ENCODE peak calls at places on chromosome 15, in eight cellular contexts. One of them, this sample, is unnamed.

GRCh38 chr15:68641376-68641775 is 62.6 kb downstream of the CORO2B start:
- DNase-seq in CD4-positive, alpha-beta memory T cell: no peak
- DNase-seq in amniotic epithelial cell: no peak
- DNase-seq in GM10248: no peak
- DNase-seq in upper lobe of right lung: peak
- DNase-seq in activated T-helper 1 cell treated with anti-CD3 and anti-CD28 coated beads, Interleukin-2, amount 50 U/mL, for 16 hours: no peak
- DNase-seq in psoas muscle: no peak
- DNase-seq in ACHN: no peak
- DNase-seq in this sample: no peak

GRCh38 chr15:72201346-72202029 is 3.9 kb upstream of the GRAMD2A start:
- DNase-seq in CD4-positive, alpha-beta memory T cell: no peak
- DNase-seq in amniotic epithelial cell: no peak
- DNase-seq in GM10248: no peak
- DNase-seq in upper lobe of right lung: no peak
- DNase-seq in activated T-helper 1 cell treated with anti-CD3 and anti-CD28 coated beads, Interleukin-2, amount 50 U/mL, for 16 hours: no peak
- DNase-seq in psoas muscle: no peak
- DNase-seq in ACHN: no peak
- DNase-seq in this sample: peak

GRCh38 chr15:70133781-70134180 is 36.1 kb upstream of the TLE3 start:
- DNase-seq in CD4-positive, alpha-beta memory T cell: no peak
- DNase-seq in amniotic epithelial cell: no peak
- DNase-seq in GM10248: no peak
- DNase-seq in upper lobe of right lung: no peak
- DNase-seq in activated T-helper 1 cell treated with anti-CD3 and anti-CD28 coated beads, Interleukin-2, amount 50 U/mL, for 16 hours: no peak
- DNase-seq in psoas muscle: no peak
- DNase-seq in ACHN: no peak
- DNase-seq in this sample: no peak

GRCh38 chr15:33086500-33087141 is 107.9 kb downstream of the FMN1 start:
- DNase-seq in CD4-positive, alpha-beta memory T cell: peak
- DNase-seq in amniotic epithelial cell: peak
- DNase-seq in GM10248: peak
- DNase-seq in upper lobe of right lung: no peak
- DNase-seq in activated T-helper 1 cell treated with anti-CD3 and anti-CD28 coated beads, Interleukin-2, amount 50 U/mL, for 16 hours: no peak
- DNase-seq in psoas muscle: no peak
- DNase-seq in ACHN: peak
- DNase-seq in this sample: peak

GRCh38 chr15:71730277-71731144 is 79.8 kb upstream of the NR2E3 start:
- DNase-seq in CD4-positive, alpha-beta memory T cell: peak
- DNase-seq in amniotic epithelial cell: peak
- DNase-seq in GM10248: peak
- DNase-seq in upper lobe of right lung: no peak
- DNase-seq in activated T-helper 1 cell treated with anti-CD3 and anti-CD28 coated beads, Interleukin-2, amount 50 U/mL, for 16 hours: no peak
- DNase-seq in psoas muscle: no peak
- DNase-seq in ACHN: peak
- DNase-seq in this sample: peak

GRCh38 chr15:35060591-35060990 is 24.5 kb downstream of the NANOGP8 start:
- DNase-seq in CD4-positive, alpha-beta memory T cell: no peak
- DNase-seq in amniotic epithelial cell: no peak
- DNase-seq in GM10248: no peak
- DNase-seq in upper lobe of right lung: no peak
- DNase-seq in activated T-helper 1 cell treated with anti-CD3 and anti-CD28 coated beads, Interleukin-2, amount 50 U/mL, for 16 hours: no peak
- DNase-seq in psoas muscle: no peak
- DNase-seq in ACHN: no peak
- DNase-seq in this sample: no peak

GRCh38 chr15:39692464-39693327 is 89.9 kb downstream of the FSIP1 start:
- DNase-seq in CD4-positive, alpha-beta memory T cell: no peak
- DNase-seq in amniotic epithelial cell: no peak
- DNase-seq in GM10248: no peak
- DNase-seq in upper lobe of right lung: no peak
- DNase-seq in activated T-helper 1 cell treated with anti-CD3 and anti-CD28 coated beads, Interleukin-2, amount 50 U/mL, for 16 hours: no peak
- DNase-seq in psoas muscle: no peak
- DNase-seq in ACHN: peak
- DNase-seq in this sample: peak

GRCh38 chr15:66472176-66472999 is 25.2 kb downstream of the SNAPC5 start:
- DNase-seq in CD4-positive, alpha-beta memory T cell: peak
- DNase-seq in amniotic epithelial cell: no peak
- DNase-seq in GM10248: peak
- DNase-seq in upper lobe of right lung: no peak
- DNase-seq in activated T-helper 1 cell treated with anti-CD3 and anti-CD28 coated beads, Interleukin-2, amount 50 U/mL, for 16 hours: no peak
- DNase-seq in psoas muscle: no peak
- DNase-seq in ACHN: peak
- DNase-seq in this sample: peak

GRCh38 chr15:80743189-80743833 is 35.9 kb upstream of the CEMIP start:
- DNase-seq in CD4-positive, alpha-beta memory T cell: no peak
- DNase-seq in amniotic epithelial cell: peak
- DNase-seq in GM10248: no peak
- DNase-seq in upper lobe of right lung: no peak
- DNase-seq in activated T-helper 1 cell treated with anti-CD3 and anti-CD28 coated beads, Interleukin-2, amount 50 U/mL, for 16 hours: no peak
- DNase-seq in psoas muscle: no peak
- DNase-seq in ACHN: no peak
- DNase-seq in this sample: no peak

GRCh38 chr15:74461847-74462511 is 1.0 kb upstream of the UBL7 start:
- DNase-seq in CD4-positive, alpha-beta memory T cell: no peak
- DNase-seq in amniotic epithelial cell: no peak
- DNase-seq in GM10248: no peak
- DNase-seq in upper lobe of right lung: no peak
- DNase-seq in activated T-helper 1 cell treated with anti-CD3 and anti-CD28 coated beads, Interleukin-2, amount 50 U/mL, for 16 hours: no peak
- DNase-seq in psoas muscle: no peak
- DNase-seq in ACHN: peak
- DNase-seq in this sample: peak

GRCh38 chr15:60745469-60745971 is 266.6 kb upstream of the ICE2 start:
- DNase-seq in CD4-positive, alpha-beta memory T cell: no peak
- DNase-seq in amniotic epithelial cell: no peak
- DNase-seq in GM10248: no peak
- DNase-seq in upper lobe of right lung: no peak
- DNase-seq in activated T-helper 1 cell treated with anti-CD3 and anti-CD28 coated beads, Interleukin-2, amount 50 U/mL, for 16 hours: no peak
- DNase-seq in psoas muscle: peak
- DNase-seq in ACHN: no peak
- DNase-seq in this sample: no peak

GRCh38 chr15:53559364-53560253 is 199.9 kb downstream of the WDR72 start:
- DNase-seq in CD4-positive, alpha-beta memory T cell: no peak
- DNase-seq in amniotic epithelial cell: no peak
- DNase-seq in GM10248: no peak
- DNase-seq in upper lobe of right lung: no peak
- DNase-seq in activated T-helper 1 cell treated with anti-CD3 and anti-CD28 coated beads, Interleukin-2, amount 50 U/mL, for 16 hours: no peak
- DNase-seq in psoas muscle: no peak
- DNase-seq in ACHN: no peak
- DNase-seq in this sample: no peak

GRCh38 chr15:60933914-60934885 is 294.9 kb downstream of the RORA start:
- DNase-seq in CD4-positive, alpha-beta memory T cell: peak
- DNase-seq in amniotic epithelial cell: no peak
- DNase-seq in GM10248: no peak
- DNase-seq in upper lobe of right lung: no peak
- DNase-seq in activated T-helper 1 cell treated with anti-CD3 and anti-CD28 coated beads, Interleukin-2, amount 50 U/mL, for 16 hours: no peak
- DNase-seq in psoas muscle: no peak
- DNase-seq in ACHN: no peak
- DNase-seq in this sample: peak

GRCh38 chr15:98120561-98120960 is 160.1 kb downstream of the ARRDC4 start:
- DNase-seq in CD4-positive, alpha-beta memory T cell: no peak
- DNase-seq in amniotic epithelial cell: peak
- DNase-seq in GM10248: no peak
- DNase-seq in upper lobe of right lung: no peak
- DNase-seq in activated T-helper 1 cell treated with anti-CD3 and anti-CD28 coated beads, Interleukin-2, amount 50 U/mL, for 16 hours: no peak
- DNase-seq in psoas muscle: no peak
- DNase-seq in ACHN: no peak
- DNase-seq in this sample: no peak

GRCh38 chr15:63135804-63136203 is 14.1 kb downstream of the LACTB start:
- DNase-seq in CD4-positive, alpha-beta memory T cell: no peak
- DNase-seq in amniotic epithelial cell: peak
- DNase-seq in GM10248: no peak
- DNase-seq in upper lobe of right lung: no peak
- DNase-seq in activated T-helper 1 cell treated with anti-CD3 and anti-CD28 coated beads, Interleukin-2, amount 50 U/mL, for 16 hours: no peak
- DNase-seq in psoas muscle: no peak
- DNase-seq in ACHN: no peak
- DNase-seq in this sample: no peak

GRCh38 chr15:61441901-61442300 is 212.8 kb upstream of the RORA start:
- DNase-seq in CD4-positive, alpha-beta memory T cell: no peak
- DNase-seq in amniotic epithelial cell: no peak
- DNase-seq in GM10248: no peak
- DNase-seq in upper lobe of right lung: no peak
- DNase-seq in activated T-helper 1 cell treated with anti-CD3 and anti-CD28 coated beads, Interleukin-2, amount 50 U/mL, for 16 hours: no peak
- DNase-seq in psoas muscle: no peak
- DNase-seq in ACHN: no peak
- DNase-seq in this sample: no peak

GRCh38 chr15:65790692-65791334 is 1.3 kb downstream of the DENND4A start:
- DNase-seq in CD4-positive, alpha-beta memory T cell: peak
- DNase-seq in amniotic epithelial cell: peak
- DNase-seq in GM10248: no peak
- DNase-seq in upper lobe of right lung: no peak
- DNase-seq in activated T-helper 1 cell treated with anti-CD3 and anti-CD28 coated beads, Interleukin-2, amount 50 U/mL, for 16 hours: no peak
- DNase-seq in psoas muscle: no peak
- DNase-seq in ACHN: peak
- DNase-seq in this sample: no peak

GRCh38 chr15:35399901-35400300 is 146.1 kb downstream of the DPH6 start:
- DNase-seq in CD4-positive, alpha-beta memory T cell: no peak
- DNase-seq in amniotic epithelial cell: no peak
- DNase-seq in GM10248: no peak
- DNase-seq in upper lobe of right lung: no peak
- DNase-seq in activated T-helper 1 cell treated with anti-CD3 and anti-CD28 coated beads, Interleukin-2, amount 50 U/mL, for 16 hours: no peak
- DNase-seq in psoas muscle: no peak
- DNase-seq in ACHN: no peak
- DNase-seq in this sample: no peak

GRCh38 chr15:75666823-75667501 is 19.2 kb downstream of the SNX33 start:
- DNase-seq in CD4-positive, alpha-beta memory T cell: no peak
- DNase-seq in amniotic epithelial cell: peak
- DNase-seq in GM10248: no peak
- DNase-seq in upper lobe of right lung: peak
- DNase-seq in activated T-helper 1 cell treated with anti-CD3 and anti-CD28 coated beads, Interleukin-2, amount 50 U/mL, for 16 hours: no peak
- DNase-seq in psoas muscle: peak
- DNase-seq in ACHN: peak
- DNase-seq in this sample: peak

GRCh38 chr15:68020685-68021084 is 33.4 kb upstream of the PIAS1 start:
- DNase-seq in CD4-positive, alpha-beta memory T cell: no peak
- DNase-seq in amniotic epithelial cell: no peak
- DNase-seq in GM10248: no peak
- DNase-seq in upper lobe of right lung: no peak
- DNase-seq in activated T-helper 1 cell treated with anti-CD3 and anti-CD28 coated beads, Interleukin-2, amount 50 U/mL, for 16 hours: no peak
- DNase-seq in psoas muscle: no peak
- DNase-seq in ACHN: no peak
- DNase-seq in this sample: no peak

GRCh38 chr15:65377105-65377975 is 462 bp downstream of the IGDCC3 start:
- DNase-seq in CD4-positive, alpha-beta memory T cell: no peak
- DNase-seq in amniotic epithelial cell: no peak
- DNase-seq in GM10248: no peak
- DNase-seq in upper lobe of right lung: peak
- DNase-seq in activated T-helper 1 cell treated with anti-CD3 and anti-CD28 coated beads, Interleukin-2, amount 50 U/mL, for 16 hours: no peak
- DNase-seq in psoas muscle: peak
- DNase-seq in ACHN: no peak
- DNase-seq in this sample: peak

GRCh38 chr15:75327491-75327890 is 8.4 kb upstream of the COMMD4 start:
- DNase-seq in CD4-positive, alpha-beta memory T cell: no peak
- DNase-seq in amniotic epithelial cell: no peak
- DNase-seq in GM10248: no peak
- DNase-seq in upper lobe of right lung: no peak
- DNase-seq in activated T-helper 1 cell treated with anti-CD3 and anti-CD28 coated beads, Interleukin-2, amount 50 U/mL, for 16 hours: no peak
- DNase-seq in psoas muscle: no peak
- DNase-seq in ACHN: no peak
- DNase-seq in this sample: peak

GRCh38 chr15:31303434-31304073 is 23.1 kb upstream of the KLF13 start:
- DNase-seq in CD4-positive, alpha-beta memory T cell: no peak
- DNase-seq in amniotic epithelial cell: no peak
- DNase-seq in GM10248: no peak
- DNase-seq in upper lobe of right lung: peak
- DNase-seq in activated T-helper 1 cell treated with anti-CD3 and anti-CD28 coated beads, Interleukin-2, amount 50 U/mL, for 16 hours: no peak
- DNase-seq in psoas muscle: peak
- DNase-seq in ACHN: no peak
- DNase-seq in this sample: no peak

GRCh38 chr15:23646165-23647000 is 1.3 kb downstream of the MAGEL2 start:
- DNase-seq in CD4-positive, alpha-beta memory T cell: no peak
- DNase-seq in amniotic epithelial cell: no peak
- DNase-seq in GM10248: no peak
- DNase-seq in upper lobe of right lung: no peak
- DNase-seq in activated T-helper 1 cell treated with anti-CD3 and anti-CD28 coated beads, Interleukin-2, amount 50 U/mL, for 16 hours: no peak
- DNase-seq in psoas muscle: no peak
- DNase-seq in ACHN: no peak
- DNase-seq in this sample: no peak

GRCh38 chr15:48777645-48778337 is 33.1 kb downstream of the CEP152 start:
- DNase-seq in CD4-positive, alpha-beta memory T cell: no peak
- DNase-seq in amniotic epithelial cell: no peak
- DNase-seq in GM10248: no peak
- DNase-seq in upper lobe of right lung: no peak
- DNase-seq in activated T-helper 1 cell treated with anti-CD3 and anti-CD28 coated beads, Interleukin-2, amount 50 U/mL, for 16 hours: no peak
- DNase-seq in psoas muscle: no peak
- DNase-seq in ACHN: no peak
- DNase-seq in this sample: peak

GRCh38 chr15:70231484-70231883 is 133.8 kb upstream of the TLE3 start:
- DNase-seq in CD4-positive, alpha-beta memory T cell: no peak
- DNase-seq in amniotic epithelial cell: no peak
- DNase-seq in GM10248: no peak
- DNase-seq in upper lobe of right lung: no peak
- DNase-seq in activated T-helper 1 cell treated with anti-CD3 and anti-CD28 coated beads, Interleukin-2, amount 50 U/mL, for 16 hours: no peak
- DNase-seq in psoas muscle: no peak
- DNase-seq in ACHN: no peak
- DNase-seq in this sample: no peak

GRCh38 chr15:40928975-40929729 is at the start of gene DLL4:
- DNase-seq in CD4-positive, alpha-beta memory T cell: peak
- DNase-seq in amniotic epithelial cell: no peak
- DNase-seq in GM10248: peak
- DNase-seq in upper lobe of right lung: peak
- DNase-seq in activated T-helper 1 cell treated with anti-CD3 and anti-CD28 coated beads, Interleukin-2, amount 50 U/mL, for 16 hours: no peak
- DNase-seq in psoas muscle: peak
- DNase-seq in ACHN: peak
- DNase-seq in this sample: peak

GRCh38 chr15:62164500-62165028 is 521 bp downstream of the C2CD4B start:
- DNase-seq in CD4-positive, alpha-beta memory T cell: peak
- DNase-seq in amniotic epithelial cell: no peak
- DNase-seq in GM10248: no peak
- DNase-seq in upper lobe of right lung: peak
- DNase-seq in activated T-helper 1 cell treated with anti-CD3 and anti-CD28 coated beads, Interleukin-2, amount 50 U/mL, for 16 hours: no peak
- DNase-seq in psoas muscle: peak
- DNase-seq in ACHN: no peak
- DNase-seq in this sample: no peak

GRCh38 chr15:84604804-84605203 is 4.0 kb downstream of the ZSCAN2 start:
- DNase-seq in CD4-positive, alpha-beta memory T cell: no peak
- DNase-seq in amniotic epithelial cell: no peak
- DNase-seq in GM10248: no peak
- DNase-seq in upper lobe of right lung: no peak
- DNase-seq in activated T-helper 1 cell treated with anti-CD3 and anti-CD28 coated beads, Interleukin-2, amount 50 U/mL, for 16 hours: no peak
- DNase-seq in psoas muscle: no peak
- DNase-seq in ACHN: no peak
- DNase-seq in this sample: no peak

GRCh38 chr15:48242015-48242414 is 35.9 kb downstream of the SLC12A1 start:
- DNase-seq in CD4-positive, alpha-beta memory T cell: no peak
- DNase-seq in amniotic epithelial cell: no peak
- DNase-seq in GM10248: no peak
- DNase-seq in upper lobe of right lung: no peak
- DNase-seq in activated T-helper 1 cell treated with anti-CD3 and anti-CD28 coated beads, Interleukin-2, amount 50 U/mL, for 16 hours: no peak
- DNase-seq in psoas muscle: no peak
- DNase-seq in ACHN: no peak
- DNase-seq in this sample: no peak

GRCh38 chr15:42191610-42192346 is 16.3 kb downstream of the VPS39 start:
- DNase-seq in CD4-positive, alpha-beta memory T cell: no peak
- DNase-seq in amniotic epithelial cell: no peak
- DNase-seq in GM10248: no peak
- DNase-seq in upper lobe of right lung: no peak
- DNase-seq in activated T-helper 1 cell treated with anti-CD3 and anti-CD28 coated beads, Interleukin-2, amount 50 U/mL, for 16 hours: no peak
- DNase-seq in psoas muscle: no peak
- DNase-seq in ACHN: no peak
- DNase-seq in this sample: no peak

GRCh38 chr15:98725874-98726273 is 77.5 kb downstream of the IGF1R start:
- DNase-seq in CD4-positive, alpha-beta memory T cell: no peak
- DNase-seq in amniotic epithelial cell: no peak
- DNase-seq in GM10248: no peak
- DNase-seq in upper lobe of right lung: no peak
- DNase-seq in activated T-helper 1 cell treated with anti-CD3 and anti-CD28 coated beads, Interleukin-2, amount 50 U/mL, for 16 hours: no peak
- DNase-seq in psoas muscle: no peak
- DNase-seq in ACHN: no peak
- DNase-seq in this sample: no peak

GRCh38 chr15:75307778-75308390 is 25.2 kb downstream of the GOLGA6D start:
- DNase-seq in CD4-positive, alpha-beta memory T cell: no peak
- DNase-seq in amniotic epithelial cell: peak
- DNase-seq in GM10248: peak
- DNase-seq in upper lobe of right lung: peak
- DNase-seq in activated T-helper 1 cell treated with anti-CD3 and anti-CD28 coated beads, Interleukin-2, amount 50 U/mL, for 16 hours: no peak
- DNase-seq in psoas muscle: no peak
- DNase-seq in ACHN: peak
- DNase-seq in this sample: peak

GRCh38 chr15:75237316-75237982 is 20.7 kb upstream of the GOLGA6C start:
- DNase-seq in CD4-positive, alpha-beta memory T cell: no peak
- DNase-seq in amniotic epithelial cell: no peak
- DNase-seq in GM10248: no peak
- DNase-seq in upper lobe of right lung: peak
- DNase-seq in activated T-helper 1 cell treated with anti-CD3 and anti-CD28 coated beads, Interleukin-2, amount 50 U/mL, for 16 hours: no peak
- DNase-seq in psoas muscle: peak
- DNase-seq in ACHN: no peak
- DNase-seq in this sample: no peak

This sample was measured in SJCRH30.